ENCODE peak calls at places on chromosome 20, in ten cellular contexts. I is heart right ventricle; C is CD4-positive, CD25-positive, alpha-beta regulatory T cell; L is heart left ventricle; X is CD4-positive, alpha-beta memory T cell; G is OCI-LY7; K is body of pancreas; D is stomach; F is suprapubic skin; B is prostate gland. R is an unnamed sample.
A peak's percentile ranks its signal among the peaks of the same experiment; 100 is the strongest.

GRCh38 chr20:36267605-36268500 is 31.6 kb downstream of the AAR2 start:
- DNase-seq in I (no peak), C (no peak), L (no peak), X (no peak), G (no peak), K (no peak), D (no peak), F (no peak), B (no peak), R (no peak)

GRCh38 chr20:57652865-57653545 is 32.8 kb upstream of the ZBP1 start:
- DNase-seq in I (no peak), C (no peak), L (peak; percentile 6), X (no peak), G (peak; percentile 37), K (no peak), D (peak; percentile 22), F (peak; percentile 56), B (peak; percentile 5), R (no peak)

GRCh38 chr20:46702447-46703203 is 6.8 kb upstream of the SLC2A10 start:
- DNase-seq in I (no peak), C (no peak), L (no peak), X (no peak), G (no peak), K (no peak), D (no peak), F (no peak), B (no peak), R (no peak)

GRCh38 chr20:11891081-11891826 is 26.4 kb upstream of the BTBD3 start:
- DNase-seq in I (peak; percentile 70), C (no peak), L (peak; percentile 77), X (no peak), G (no peak), K (peak; percentile 48), D (peak; percentile 51), F (peak; percentile 70), B (peak; percentile 50), R (peak; percentile 66)

GRCh38 chr20:43909211-43909610 is 5.4 kb upstream of the TOX2 start:
- DNase-seq in I (no peak), C (no peak), L (no peak), X (no peak), G (no peak), K (no peak), D (no peak), F (no peak), B (no peak), R (no peak)

GRCh38 chr20:46913329-46914044 is 18.8 kb downstream of the EYA2 start:
- DNase-seq in I (no peak), C (no peak), L (no peak), X (no peak), G (no peak), K (no peak), D (no peak), F (no peak), B (no peak), R (no peak)

GRCh38 chr20:6940052-6940451 is 172.6 kb downstream of the BMP2 start:
- DNase-seq in I (no peak), C (no peak), L (no peak), X (no peak), G (peak; percentile 5), K (no peak), D (no peak), F (no peak), B (no peak), R (no peak)

GRCh38 chr20:23889775-23890187 is 10.2 kb upstream of the CST5 start:
- DNase-seq in I (peak; percentile 29), C (peak; percentile 62), L (no peak), X (peak; percentile 61), G (peak; percentile 37), K (peak; percentile 58), D (peak; percentile 31), F (no peak), B (peak; percentile 32), R (peak; percentile 38)

GRCh38 chr20:44145131-44145770 is 41.7 kb downstream of the JPH2 start:
- DNase-seq in I (no peak), C (no peak), L (no peak), X (no peak), G (no peak), K (no peak), D (no peak), F (no peak), B (no peak), R (no peak)

GRCh38 chr20:44891826-44892225 is 6.3 kb downstream of the YWHAB start:
- DNase-seq in I (no peak), C (no peak), L (no peak), X (no peak), G (no peak), K (no peak), D (no peak), F (no peak), B (no peak), R (no peak)

DNA sequence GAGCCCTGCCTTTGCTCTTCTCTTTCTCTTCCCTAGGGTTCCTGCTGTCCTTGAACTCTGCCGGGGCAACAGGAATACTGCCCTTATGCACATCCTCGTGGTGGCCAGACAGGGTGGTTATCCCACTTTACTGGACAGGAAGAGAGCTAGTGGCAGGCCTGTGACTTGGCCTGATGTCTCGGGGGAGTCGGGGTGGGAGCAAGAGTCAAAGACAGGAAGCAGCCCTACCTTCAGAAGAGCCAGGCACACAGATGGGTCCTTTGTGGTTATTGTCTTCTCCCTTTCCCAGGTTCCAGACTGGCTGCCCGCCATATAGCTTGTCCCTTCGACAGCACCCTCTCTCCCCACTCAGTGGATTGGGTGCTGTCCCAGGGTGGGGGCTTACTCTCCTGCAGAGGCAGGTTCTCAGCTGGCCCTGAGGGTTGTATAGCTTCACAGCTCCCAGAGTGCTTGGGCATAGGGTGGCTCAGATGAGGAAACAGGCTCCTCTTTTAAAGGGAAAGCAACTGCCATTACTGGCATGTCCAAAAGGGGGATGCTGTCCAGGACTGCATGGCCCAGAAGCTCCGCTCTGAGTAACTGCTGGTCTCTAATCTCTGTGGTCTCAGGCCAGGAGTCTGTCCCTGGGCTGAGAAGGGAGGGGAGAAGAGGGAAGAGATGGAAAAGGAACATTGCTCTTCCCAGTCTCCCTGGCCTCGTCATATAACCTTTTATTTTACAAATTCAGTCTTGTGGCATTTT is 17.3 kb downstream of the PLCG1 start:
- DNase-seq in I (peak; percentile 55), C (no peak), L (peak; percentile 64), X (no peak), G (no peak), K (no peak), D (no peak), F (no peak), B (no peak), R (no peak)
- H3K4me1 ChIP-seq in I (peaks cover 100% of the 10 kb centered on the region), C (peaks cover 100% of the 10 kb centered on the region), L (peaks cover 85% of the 10 kb centered on the region), X (peaks cover 100% of the 10 kb centered on the region), G (peaks cover 59% of the 10 kb centered on the region), K (peaks cover 12% of the 10 kb centered on the region), D (peaks cover 88% of the 10 kb centered on the region), F (peaks cover 78% of the 10 kb centered on the region), B (peaks cover 5% of the 10 kb centered on the region), R (peaks cover 14% of the 10 kb centered on the region)

DNA sequence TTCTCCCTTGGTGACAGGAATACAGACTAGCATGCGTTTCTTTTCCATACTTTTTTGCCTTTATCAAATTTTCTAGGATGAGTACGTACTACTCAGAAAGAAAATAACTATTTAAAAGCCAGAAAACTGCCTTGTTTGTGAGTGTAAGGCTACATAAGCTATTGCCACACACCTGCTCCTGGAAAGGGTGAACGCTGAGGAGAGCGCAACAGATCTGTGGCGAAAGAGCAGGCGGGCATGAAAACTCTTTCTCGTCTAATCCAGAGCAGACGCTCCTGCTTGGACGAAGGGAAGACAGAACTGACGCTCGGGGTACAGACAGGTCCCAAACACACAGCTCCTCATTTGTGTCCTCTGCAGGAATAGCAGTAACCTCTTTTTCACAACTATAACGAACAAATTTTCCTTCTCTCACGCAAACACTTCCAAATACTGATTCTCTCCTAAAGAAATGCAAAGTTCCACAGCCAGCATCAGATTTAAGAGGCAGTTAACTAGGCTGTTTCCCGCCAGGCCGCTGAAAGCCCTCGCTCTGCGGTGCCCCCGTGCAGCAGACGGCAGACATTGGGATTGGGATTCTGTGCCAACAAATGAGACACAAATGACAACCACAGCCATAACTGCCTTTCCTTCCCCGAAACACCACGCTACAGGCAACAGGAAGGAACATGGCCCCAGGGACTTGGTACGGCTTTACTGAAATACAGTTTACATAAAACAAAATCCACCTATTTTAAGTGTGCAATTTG is 20.0 kb downstream of the TAF4 start:
- DNase-seq in I (peak; percentile 2), C (no peak), L (no peak), X (no peak), G (no peak), K (no peak), D (no peak), F (no peak), B (no peak), R (no peak)
- H3K4me1 ChIP-seq in I (peaks cover 9% of the 10 kb centered on the region), C (no peaks in the 10 kb centered on the region), L (no peaks in the 10 kb centered on the region), X (no peaks in the 10 kb centered on the region), G (peaks cover 10% of the 10 kb centered on the region), K (peaks cover 14% of the 10 kb centered on the region), D (peaks cover 24% of the 10 kb centered on the region), F (no peaks in the 10 kb centered on the region), B (no peaks in the 10 kb centered on the region), R (no peaks in the 10 kb centered on the region)

DNA sequence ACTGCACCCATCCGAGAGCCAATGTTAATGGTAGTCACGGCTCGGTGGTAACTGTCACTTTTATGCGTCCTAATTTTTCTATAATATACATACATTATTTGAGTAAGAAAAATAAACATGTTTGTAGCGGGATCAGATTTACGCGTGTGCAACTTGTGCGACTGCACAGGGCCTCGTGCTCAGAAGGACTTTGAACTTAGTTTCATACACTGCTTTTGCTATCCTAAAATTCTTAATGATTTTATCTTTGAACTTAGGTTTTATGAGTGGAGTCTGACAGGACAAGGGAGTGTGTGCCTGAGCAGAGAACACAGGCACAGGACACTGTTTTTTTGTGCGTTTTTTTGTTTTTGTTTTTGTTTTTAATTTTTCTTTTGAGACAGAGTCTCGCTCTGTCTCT is 189.7 kb downstream of the NFATC2 start:
- DNase-seq in I (no peak), C (no peak), L (no peak), X (no peak), G (no peak), K (no peak), D (no peak), F (no peak), B (no peak), R (no peak)
- H3K4me1 ChIP-seq in I (peaks cover 6% of the 10 kb centered on the region), C (no peaks in the 10 kb centered on the region), L (no peaks in the 10 kb centered on the region), X (no peaks in the 10 kb centered on the region), G (no peaks in the 10 kb centered on the region), K (no peaks in the 10 kb centered on the region), D (peaks cover 8% of the 10 kb centered on the region), F (no peaks in the 10 kb centered on the region), B (no peaks in the 10 kb centered on the region), R (no peaks in the 10 kb centered on the region)

GRCh38 chr20:17624070-17624469 is 54.2 kb downstream of the DSTN start:
- DNase-seq in I (no peak), C (no peak), L (no peak), X (no peak), G (no peak), K (peak; percentile 15), D (no peak), F (peak; percentile 54), B (no peak), R (peak; percentile 17)

GRCh38 chr20:17624551-17625245 is 54.8 kb downstream of the DSTN start:
- DNase-seq in I (no peak), C (no peak), L (no peak), X (no peak), G (no peak), K (peak; percentile 14), D (no peak), F (peak; percentile 53), B (no peak), R (peak; percentile 42)

GRCh38 chr20:17621229-17621968 is 51.5 kb downstream of the DSTN start:
- DNase-seq in I (no peak), C (no peak), L (no peak), X (no peak), G (no peak), K (peak; percentile 17), D (peak; percentile 51), F (no peak), B (no peak), R (no peak)

GRCh38 chr20:17622086-17622850 is 52.4 kb downstream of the DSTN start:
- DNase-seq in I (no peak), C (no peak), L (no peak), X (no peak), G (no peak), K (peak; percentile 11), D (peak; percentile 21), F (no peak), B (no peak), R (no peak)

GRCh38 chr20:17622851-17623508 is 53.1 kb downstream of the DSTN start:
- DNase-seq in I (no peak), C (no peak), L (no peak), X (no peak), G (no peak), K (peak; percentile 10), D (no peak), F (peak; percentile 60), B (no peak), R (peak; percentile 29)
- H3K4me1 ChIP-seq in I (peaks cover under 1% of the 10 kb centered on the region), C (no peaks in the 10 kb centered on the region), L (no peaks in the 10 kb centered on the region), X (no peaks in the 10 kb centered on the region), G (no peaks in the 10 kb centered on the region), K (peaks cover 28% of the 10 kb centered on the region), D (peaks cover 34% of the 10 kb centered on the region), F (no peaks in the 10 kb centered on the region), B (no peaks in the 10 kb centered on the region), R (peaks cover 2% of the 10 kb centered on the region)